ENCODE peak calls at places on chromosome 9, in four cellular contexts. D is endodermal cell, T is heart left ventricle, N is body of pancreas. A is an unnamed sample. For H3K4me1, the result is how much of the 10 kb centered on the place peaks cover.

GRCh38 chr9:503881-504852 is 289.5 kb downstream of the DOCK8 start:
- DNase-seq in D (peak), N (peak), T (peak), A (peak)

GRCh38 chr9:78261403-78262001 is 25.6 kb downstream of the CEP78 start:
- DNase-seq in T (no peak), N (no peak), D (no peak), A (peak)

GRCh38 chr9:97905228-97905627 is 17.1 kb downstream of the TRMO start:
- DNase-seq in N (no peak), T (no peak), D (no peak), A (no peak)

GRCh38 chr9:112121633-112122032 is 53.5 kb downstream of the SUSD1 start:
- DNase-seq in D (no peak), N (no peak), T (no peak), A (no peak)

GRCh38 chr9:15329539-15330109 is 22.6 kb upstream of the TTC39B start:
- DNase-seq in T (no peak), D (no peak), N (no peak), A (no peak)

GRCh38 chr9:113580041-113580953 is 116.8 kb downstream of the RGS3 start:
- DNase-seq in T (peak), N (peak), D (no peak), A (peak)

GRCh38 chr9:6467006-6467625 is 54.1 kb downstream of the UHRF2 start:
- DNase-seq in D (no peak), N (no peak), T (no peak), A (no peak)

GRCh38 chr9:69122086-69122390 is 52.0 kb upstream of the TJP2 start:
- DNase-seq in N (peak), D (peak), T (peak), A (peak)

GRCh38 chr9:114504341-114505186 is 709 bp downstream of the WHRN start:
- DNase-seq in D (peak), N (peak), T (peak), A (peak)

GRCh38 chr9:37119360-37119759 is 1.0 kb upstream of the ZCCHC7 start:
- DNase-seq in T (no peak), N (no peak), D (no peak), A (no peak)

GRCh38 chr9:37653385-37653784 is 2.6 kb downstream of the FRMPD1 start:
- DNase-seq in D (no peak), N (no peak), T (no peak), A (no peak)

GRCh38 chr9:104780796-104781395 is 17.0 kb downstream of the NIPSNAP3B start:
- DNase-seq in T (no peak), D (no peak), N (no peak), A (peak)

GRCh38 chr9:120393386-120394057 is 186.4 kb downstream of the CDK5RAP2 start:
- DNase-seq in D (no peak), T (no peak), N (no peak), A (peak)

GRCh38 chr9:109460576-109460975 is 37.5 kb downstream of the PTPN3 start:
- DNase-seq in N (no peak), D (no peak), T (no peak), A (no peak)

GRCh38 chr9:98380065-98380681 is 124.7 kb upstream of the TBC1D2 start:
- DNase-seq in D (peak), T (peak), N (peak), A (peak)

GRCh38 chr9:95105519-95106287 is 211.8 kb downstream of the FANCC start:
- DNase-seq in N (no peak), T (no peak), D (no peak), A (no peak)

DNA sequence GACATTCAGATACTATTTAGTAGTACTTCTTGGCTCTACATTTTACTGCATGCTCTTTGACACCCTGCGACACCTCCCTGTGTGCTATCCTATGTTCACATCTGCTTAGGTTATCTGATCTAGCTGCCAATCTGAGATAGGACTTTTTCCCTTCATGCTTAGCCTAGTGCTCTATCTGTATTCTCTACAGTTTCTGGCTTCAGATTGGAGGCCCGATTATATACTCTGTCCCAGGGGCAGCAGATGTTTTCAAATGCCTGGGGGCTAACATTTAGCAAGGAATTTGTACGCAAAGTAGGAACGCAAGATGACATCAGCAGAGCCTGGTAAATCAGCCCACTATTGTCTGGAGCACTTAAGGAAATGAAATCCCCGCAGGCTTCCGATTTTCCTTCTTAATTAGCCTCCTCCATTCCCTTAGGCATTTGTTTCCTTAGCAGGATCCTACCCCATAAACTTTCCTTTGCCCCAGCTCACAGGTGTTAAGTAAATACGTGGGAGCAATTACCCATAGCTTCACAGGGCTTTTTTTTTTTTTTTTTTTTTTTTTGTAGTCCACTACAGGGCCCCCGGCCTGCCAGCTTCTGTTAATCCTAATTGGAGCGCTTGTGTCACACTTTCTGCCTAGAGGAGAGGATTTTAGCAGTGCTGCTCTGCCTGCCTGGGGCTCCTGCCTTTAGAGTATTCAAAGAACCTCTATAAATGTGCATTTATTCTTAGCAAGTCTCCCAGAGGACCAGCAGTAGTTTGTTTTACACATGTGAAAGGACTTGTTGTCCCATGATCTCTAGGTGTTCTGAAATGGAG is 61.1 kb upstream of the LPAR1 start:
- DNase-seq in D (peak), T (no peak), N (no peak), A (no peak)
- H3K4me1 ChIP-seq in D (under half), T (under half), N (under half), A (under half)

GRCh38 chr9:125648294-125648693 is 58.7 kb downstream of the MAPKAP1 start:
- DNase-seq in D (no peak), N (no peak), T (no peak), A (no peak)
- H3K4me1 ChIP-seq in D (under half), N (under half), T (under half), A (half or more)

GRCh38 chr9:137304383-137305059 is 2.5 kb upstream of the NRARP start:
- DNase-seq in D (peak), N (no peak), T (peak), A (no peak)
- H3K4me1 ChIP-seq in D (under half), N (half or more), T (half or more), A (under half)

DNA sequence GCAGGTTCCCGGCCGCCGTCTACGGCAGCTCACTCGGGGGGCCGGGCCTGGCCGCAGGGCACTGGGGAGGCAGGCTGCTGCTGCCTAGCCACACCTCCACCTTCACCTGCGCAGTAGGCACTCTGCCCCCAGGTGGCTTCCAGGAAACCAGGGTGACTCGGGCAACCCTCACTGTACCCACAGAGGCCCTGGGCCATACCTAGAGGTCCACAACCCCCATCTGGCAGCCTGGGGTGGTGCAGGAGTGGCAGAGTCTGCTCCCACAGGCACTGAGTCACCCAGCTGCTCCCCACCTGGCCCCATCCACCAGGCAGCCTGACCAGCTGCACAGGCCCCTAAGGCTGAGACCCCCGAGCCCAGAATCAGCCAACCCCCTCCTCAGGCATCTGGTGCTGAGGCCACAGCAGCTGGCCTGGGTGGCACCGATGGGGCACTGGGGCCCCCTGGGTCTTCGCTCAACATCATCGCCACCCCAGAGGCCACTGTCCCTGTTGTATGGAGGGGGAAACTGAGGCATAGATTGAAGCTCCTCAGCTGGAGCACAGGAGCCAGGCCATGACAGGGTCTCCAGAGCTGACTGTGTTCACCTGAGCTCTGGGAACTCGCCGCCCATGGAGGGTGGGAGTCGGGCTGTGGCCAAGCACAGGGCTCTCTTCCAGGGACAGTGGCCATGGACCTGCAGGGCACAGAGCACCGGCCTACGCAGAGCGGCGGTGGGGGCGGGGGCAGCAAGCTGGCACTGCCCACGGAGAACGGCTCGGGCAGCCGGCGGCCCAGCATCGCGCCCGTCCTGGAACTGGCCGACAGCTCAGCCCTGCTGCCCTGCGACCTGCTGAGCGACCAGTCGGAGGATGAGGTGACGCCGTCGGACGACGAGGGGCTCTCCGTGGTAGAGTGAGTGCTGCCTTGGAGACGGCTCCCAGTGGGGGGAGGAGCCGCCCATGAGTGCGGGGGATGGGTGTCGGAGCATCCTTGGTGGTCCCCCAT is 70.4 kb downstream of the KCNT1 start:
- DNase-seq in D (no peak), T (no peak), N (no peak), A (no peak)
- H3K4me1 ChIP-seq in D (under half), T (under half), N (under half), A (under half)

DNA sequence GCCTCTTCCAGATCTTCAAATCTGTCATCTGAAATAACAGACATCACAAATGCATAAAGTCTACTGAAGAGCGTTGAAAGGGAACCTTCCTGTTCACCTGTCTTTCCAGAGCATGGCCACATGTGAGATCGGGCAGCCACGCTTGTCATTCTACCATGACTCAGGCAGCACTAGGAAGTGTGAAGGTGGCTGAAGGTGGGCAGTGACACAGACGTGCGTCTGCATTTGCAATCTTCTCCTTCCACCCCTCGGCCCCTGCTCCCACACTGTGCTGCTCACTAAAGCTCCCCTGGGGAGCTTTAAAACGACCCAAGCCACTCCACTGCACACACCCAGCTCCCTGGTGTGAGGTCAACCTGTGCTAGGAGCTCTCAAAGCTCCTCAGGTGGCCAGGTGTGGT is 2.5 kb downstream of the ENTR1 start:
- DNase-seq in N (no peak), T (no peak), D (no peak), A (no peak)
- H3K4me1 ChIP-seq in N (under half), T (under half), D (under half), A (under half)

DNA sequence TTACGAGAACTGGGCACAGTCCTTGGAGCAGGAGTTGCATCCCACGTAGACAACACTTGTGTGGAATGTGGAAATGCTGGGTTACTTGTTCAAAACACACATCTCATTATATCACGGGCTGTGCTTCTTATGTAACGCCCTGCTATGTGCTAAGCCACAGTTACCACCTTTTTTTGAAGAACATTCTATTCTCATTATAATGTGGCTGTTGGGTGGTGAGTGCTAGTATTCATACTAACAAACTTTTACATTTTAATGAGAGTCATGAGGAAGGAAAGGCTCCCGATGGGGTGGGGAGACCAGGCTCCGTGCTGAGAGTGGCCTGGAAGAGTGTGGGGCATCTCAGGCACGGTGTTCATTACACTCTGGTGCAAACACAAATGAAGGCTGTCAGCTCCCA is 153.0 kb upstream of the RAPGEF1 start:
- DNase-seq in D (peak), T (no peak), N (no peak), A (no peak)
- H3K4me1 ChIP-seq in D (under half), T (under half), N (under half), A (under half)

GRCh38 chr9:137314561-137315560 is 12.8 kb upstream of the NRARP start:
- DNase-seq in D (peak), T (peak), N (peak), A (no peak)
- H3K4me1 ChIP-seq in D (under half), T (under half), N (half or more), A (under half)

GRCh38 chr9:76459691-76460635 is 981 bp downstream of the GCNT1 start:
- DNase-seq in N (peak), D (peak), T (peak), A (peak)

GRCh38 chr9:76465442-76466298 is 6.7 kb downstream of the GCNT1 start:
- DNase-seq in N (no peak), T (no peak), D (no peak), A (no peak)

GRCh38 chr9:76464706-76465105 is 5.7 kb downstream of the GCNT1 start:
- DNase-seq in T (no peak), D (no peak), N (no peak), A (peak)

GRCh38 chr9:76466299-76466605 is 7.3 kb downstream of the GCNT1 start:
- DNase-seq in T (no peak), N (no peak), D (no peak), A (no peak)

DNA sequence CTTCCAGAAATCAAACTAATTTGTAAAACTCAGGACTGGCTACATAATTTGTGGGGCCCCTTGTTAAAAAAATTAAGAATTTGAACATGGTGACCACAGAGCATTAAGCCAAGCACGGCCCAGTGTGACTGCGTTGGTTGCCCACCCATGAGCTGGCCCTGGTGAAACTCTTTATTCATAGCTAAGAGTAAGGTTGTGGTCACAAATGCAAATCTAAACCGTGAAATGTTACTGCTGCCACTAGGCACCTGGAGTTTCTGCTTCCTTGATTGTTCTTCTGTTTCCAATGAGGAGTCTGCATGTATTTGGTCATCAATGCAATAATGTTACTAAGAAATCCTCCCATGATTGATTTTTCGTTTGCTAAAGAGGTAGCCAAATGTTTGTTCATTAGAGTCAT is 4.2 kb downstream of the GCNT1 start:
- DNase-seq in N (no peak), D (no peak), T (no peak), A (no peak)
- H3K4me1 ChIP-seq in N (under half), D (under half), T (under half), A (under half)

DNA sequence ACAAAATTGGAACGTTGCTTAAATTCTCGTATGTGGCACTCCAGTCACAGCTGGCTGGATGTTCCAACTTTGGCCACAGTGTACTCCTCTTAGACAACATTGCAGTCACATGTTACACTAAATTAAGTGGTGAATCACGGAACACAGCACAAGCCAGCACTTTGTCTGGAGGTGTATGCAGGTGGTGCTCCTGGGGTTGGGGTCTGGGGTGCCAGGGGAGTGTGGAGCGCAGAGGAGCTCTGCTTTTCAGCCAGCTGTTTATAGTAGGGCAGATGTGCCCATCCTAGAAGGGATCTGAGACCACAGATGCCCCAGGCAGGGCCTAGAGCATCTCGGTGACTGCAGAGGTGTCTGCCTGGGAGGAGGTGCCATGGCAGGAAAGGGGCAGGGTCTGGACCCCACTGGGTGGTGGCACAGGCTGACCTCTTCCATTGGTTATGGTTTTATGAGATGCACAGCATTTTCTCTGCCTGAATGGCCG is 82.6 kb downstream of the WNK2 start:
- DNase-seq in T (no peak), N (no peak), D (no peak), A (no peak)
- H3K4me1 ChIP-seq in T (under half), N (half or more), D (under half), A (under half)

GRCh38 chr9:89501311-89501898 is 3.5 kb upstream of the SEMA4D start:
- DNase-seq in D (no peak), N (no peak), T (no peak), A (no peak)
- H3K4me1 ChIP-seq in D (under half), N (under half), T (under half), A (under half)